ENCODE peak calls at places on chromosomes 16 and 17, in four cellular contexts. One of them, this sample, is unnamed.
A peak's percentile ranks its signal among the peaks of the same experiment; 100 is the strongest.

GRCh38 chr17:79595471-79595870 is 15.4 kb downstream of the RBFOX3 start:
- DNase-seq in A549: no peak
- DNase-seq in K562: no peak
- DNase-seq in GM12878: no peak
- DNase-seq in this sample: no peak

GRCh38 chr17:14321980-14322776 is 21.3 kb downstream of the HS3ST3B1 start:
- DNase-seq in GM12878: no peak
- DNase-seq in K562: no peak
- DNase-seq in A549: no peak
- DNase-seq in this sample: no peak

GRCh38 chr17:60601443-60602384 is 1.7 kb downstream of the PPM1D start:
- DNase-seq in A549: peak; percentile 54
- DNase-seq in GM12878: peak; percentile 40
- DNase-seq in K562: peak; percentile 33
- DNase-seq in this sample: peak; percentile 62

GRCh38 chr17:42997390-42997983 is 732 bp upstream of the RPL27 start:
- DNase-seq in K562: no peak
- DNase-seq in GM12878: no peak
- DNase-seq in A549: no peak
- DNase-seq in this sample: no peak

GRCh38 chr16:1920727-1921155 is 2.5 kb upstream of the HS3ST6 start:
- DNase-seq in K562: peak; percentile 83
- DNase-seq in GM12878: no peak
- DNase-seq in A549: no peak
- DNase-seq in this sample: peak; percentile 70

GRCh38 chr16:89261691-89262563 is 44.4 kb downstream of the ZNF778 start:
- DNase-seq in K562: no peak
- DNase-seq in A549: no peak
- DNase-seq in GM12878: no peak
- DNase-seq in this sample: no peak

GRCh38 chr17:70345061-70345460 is 175.7 kb downstream of the KCNJ2 start:
- DNase-seq in A549: no peak
- DNase-seq in K562: no peak
- DNase-seq in GM12878: no peak
- DNase-seq in this sample: no peak

GRCh38 chr17:74545456-74546230 is at the start of gene CD300C:
- DNase-seq in A549: no peak
- DNase-seq in GM12878: no peak
- DNase-seq in K562: no peak
- DNase-seq in this sample: peak; percentile 91

GRCh38 chr16:68844211-68844564 is 857 bp downstream of the TANGO6 start:
- DNase-seq in K562: no peak
- DNase-seq in A549: peak; percentile 25
- DNase-seq in GM12878: peak; percentile 1
- DNase-seq in this sample: no peak

GRCh38 chr17:181213-182163 is at the start of gene DOC2B:
- DNase-seq in GM12878: no peak
- DNase-seq in A549: peak; percentile 80
- DNase-seq in K562: no peak
- DNase-seq in this sample: no peak

GRCh38 chr17:16294560-16294959 is 58.7 kb downstream of the CENPV start:
- DNase-seq in GM12878: no peak
- DNase-seq in A549: no peak
- DNase-seq in K562: no peak
- DNase-seq in this sample: no peak

GRCh38 chr17:40086150-40087044 is 14.0 kb downstream of the NR1D1 start:
- DNase-seq in GM12878: no peak
- DNase-seq in A549: peak; percentile 85
- DNase-seq in K562: peak; percentile 89
- DNase-seq in this sample: peak; percentile 62

GRCh38 chr17:43755389-43755875 is 3.2 kb downstream of the SOST start:
- DNase-seq in K562: no peak
- DNase-seq in GM12878: no peak
- DNase-seq in A549: no peak
- DNase-seq in this sample: no peak

GRCh38 chr16:48335961-48336360 is 49.3 kb downstream of the SIAH1 start:
- DNase-seq in A549: no peak
- DNase-seq in K562: no peak
- DNase-seq in GM12878: no peak
- DNase-seq in this sample: no peak

GRCh38 chr16:19130852-19131808 is 17.4 kb downstream of the ITPRIPL2 start:
- DNase-seq in A549: no peak
- DNase-seq in K562: no peak
- DNase-seq in GM12878: no peak
- DNase-seq in this sample: peak; percentile 87

GRCh38 chr17:77266891-77267341 is 126.1 kb downstream of the SEC14L1 start:
- DNase-seq in A549: no peak
- DNase-seq in K562: peak; percentile 59
- DNase-seq in GM12878: no peak
- DNase-seq in this sample: peak; percentile 55

GRCh38 chr17:10879110-10879509 is 41.2 kb upstream of the PIRT start:
- DNase-seq in A549: no peak
- DNase-seq in K562: peak; percentile 4
- DNase-seq in GM12878: no peak
- DNase-seq in this sample: peak; percentile 55

GRCh38 chr17:17750881-17751280 is 69.6 kb downstream of the RAI1 start:
- DNase-seq in GM12878: peak; percentile 47
- DNase-seq in A549: no peak
- DNase-seq in K562: no peak
- DNase-seq in this sample: peak; percentile 85

GRCh38 chr16:57483725-57484514 is 2.4 kb downstream of the DOK4 start:
- DNase-seq in A549: no peak
- DNase-seq in K562: peak; percentile 44
- DNase-seq in GM12878: no peak
- DNase-seq in this sample: no peak

GRCh38 chr16:57484515-57485005 is 1.7 kb downstream of the DOK4 start:
- DNase-seq in GM12878: no peak
- DNase-seq in K562: no peak
- DNase-seq in A549: no peak
- DNase-seq in this sample: no peak

GRCh38 chr16:57485916-57486857 is at the start of gene DOK4:
- DNase-seq in GM12878: no peak
- DNase-seq in A549: peak; percentile 89
- DNase-seq in K562: peak; percentile 97
- DNase-seq in this sample: peak; percentile 88

GRCh38 chr16:57486858-57487834 is 853 bp upstream of the DOK4 start:
- DNase-seq in GM12878: no peak
- DNase-seq in K562: no peak
- DNase-seq in A549: no peak
- DNase-seq in this sample: no peak

GRCh38 chr16:57485091-57485915 is 990 bp downstream of the DOK4 start:
- DNase-seq in GM12878: no peak
- DNase-seq in K562: no peak
- DNase-seq in A549: no peak
- DNase-seq in this sample: no peak
- TF ChIP-seq POLR2A in GM12878: no peak
- TF ChIP-seq POLR2A in K562: no peak
- TF ChIP-seq POLR2A in A549: no peak
- TF ChIP-seq POLR2A in this sample: no peak

GRCh38 chr17:54982399-54982798 is 13.8 kb downstream of the STXBP4 start:
- DNase-seq in K562: no peak
- DNase-seq in A549: no peak
- DNase-seq in GM12878: no peak
- DNase-seq in this sample: no peak

GRCh38 chr17:54983260-54983659 is 14.7 kb downstream of the STXBP4 start:
- DNase-seq in K562: no peak
- DNase-seq in A549: no peak
- DNase-seq in GM12878: no peak
- DNase-seq in this sample: no peak

GRCh38 chr17:54977744-54978143 is 9.2 kb downstream of the STXBP4 start:
- DNase-seq in A549: no peak
- DNase-seq in GM12878: no peak
- DNase-seq in K562: no peak
- DNase-seq in this sample: no peak

GRCh38 chr17:54979657-54980056 is 11.1 kb downstream of the STXBP4 start:
- DNase-seq in GM12878: no peak
- DNase-seq in A549: no peak
- DNase-seq in K562: no peak
- DNase-seq in this sample: no peak

GRCh38 chr17:54980372-54980771 is 11.8 kb downstream of the STXBP4 start:
- DNase-seq in GM12878: no peak
- DNase-seq in K562: no peak
- DNase-seq in A549: no peak
- DNase-seq in this sample: no peak
- TF ChIP-seq MYC in GM12878: no peak
- TF ChIP-seq MYC in K562: no peak
- TF ChIP-seq MYC in A549: no peak
- TF ChIP-seq MYC in this sample: no peak

DNA sequence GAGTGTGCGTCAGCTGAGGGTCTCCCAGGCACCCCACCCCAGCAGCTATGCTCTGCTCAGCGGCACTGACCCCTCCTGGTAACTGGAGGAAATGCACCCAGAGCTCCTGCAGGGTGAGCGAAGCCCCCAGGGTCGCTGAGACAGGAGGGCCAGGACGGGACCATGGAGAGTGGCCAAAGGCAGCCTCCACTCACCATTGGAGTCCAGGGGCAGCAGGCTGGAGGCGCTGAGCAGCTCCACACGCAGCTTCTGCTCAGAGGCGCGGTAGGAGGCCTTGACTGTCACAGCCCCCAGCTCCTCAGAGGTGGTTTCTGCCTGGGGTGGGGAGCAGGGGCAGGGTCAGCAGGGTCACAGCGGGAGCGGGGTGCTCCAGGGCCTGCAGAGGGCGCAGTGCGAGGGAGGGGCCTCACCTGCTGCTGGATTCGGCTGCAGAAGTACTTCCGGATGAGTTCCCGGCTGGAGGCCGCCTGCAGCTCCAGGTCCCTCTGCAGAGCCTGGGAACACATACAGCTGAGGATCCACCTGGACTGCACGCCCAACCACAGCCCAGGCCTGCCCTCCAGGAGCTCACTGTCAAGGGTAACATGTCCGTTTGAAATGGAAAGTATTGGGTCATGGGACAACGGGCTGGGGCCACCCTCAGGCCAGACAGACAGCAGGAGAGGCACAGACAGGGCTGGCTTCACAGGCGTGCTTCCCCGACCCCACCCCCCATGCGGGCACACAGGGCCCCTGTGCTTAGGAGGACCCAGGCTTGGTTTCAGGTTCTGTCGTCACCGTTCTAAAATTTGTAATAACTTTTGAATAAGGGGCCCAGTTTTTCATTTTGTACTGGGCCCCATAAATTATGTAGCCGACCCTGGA is 13.8 kb downstream of the UNC13D start:
- DNase-seq in K562: no peak
- DNase-seq in GM12878: no peak
- DNase-seq in A549: peak; percentile 47
- DNase-seq in this sample: no peak
- TF ChIP-seq MAX in K562: no peak
- TF ChIP-seq MAX in GM12878: no peak
- TF ChIP-seq MAX in A549: no peak
- TF ChIP-seq MAX in this sample: no peak

DNA sequence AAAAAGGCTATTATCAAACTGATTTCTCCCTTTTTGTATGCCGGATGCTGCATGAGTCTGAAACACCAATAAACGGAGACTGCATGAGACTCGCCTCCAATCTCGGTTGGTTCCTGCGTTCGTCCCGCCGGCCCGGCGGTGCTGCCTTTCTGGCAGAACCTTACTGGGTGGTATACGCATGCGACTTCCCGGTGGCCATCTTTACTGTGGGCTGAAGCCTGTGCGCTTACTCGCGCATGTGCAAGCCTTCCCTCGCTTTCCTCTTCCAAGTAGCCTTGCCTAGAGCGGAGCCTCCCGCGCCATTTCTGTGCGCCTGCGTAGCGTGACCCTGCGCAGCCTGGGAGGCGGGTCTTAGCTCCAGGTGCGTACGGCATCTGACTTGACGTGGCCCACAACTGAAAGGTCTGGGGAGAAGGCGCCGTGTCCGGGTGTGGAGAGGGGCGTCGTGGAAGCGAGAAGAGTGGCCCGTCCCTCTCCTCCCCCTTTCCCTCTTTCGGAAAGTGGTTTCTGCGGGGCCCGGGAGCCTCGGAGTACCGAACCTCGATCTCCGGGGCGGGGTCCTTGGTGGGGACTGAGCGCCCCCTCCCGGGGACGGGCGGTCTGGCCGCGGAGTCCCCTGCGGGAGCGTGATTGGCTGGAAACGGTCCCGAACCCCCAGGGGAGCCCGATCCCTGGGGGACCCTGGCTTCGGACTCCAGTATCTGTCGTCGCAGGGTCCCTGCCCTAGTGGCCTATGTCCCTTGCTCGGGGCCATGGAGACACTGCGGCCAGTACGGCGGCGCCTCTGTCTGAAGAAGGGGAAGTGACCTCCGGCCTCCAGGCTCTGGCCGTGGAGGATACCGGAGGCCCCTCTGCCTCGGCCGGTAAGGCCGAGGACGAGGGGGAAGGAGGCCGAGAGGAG is at the start of gene PAGR1:
- DNase-seq in K562: peak; percentile 91
- DNase-seq in GM12878: peak; percentile 100
- DNase-seq in A549: peak; percentile 95
- DNase-seq in this sample: peak; percentile 99
- TF ChIP-seq POLR2A in K562: peak; percentile 89
- TF ChIP-seq POLR2A in GM12878: peak; percentile 95
- TF ChIP-seq POLR2A in A549: peak; percentile 88
- TF ChIP-seq POLR2A in this sample: peak; percentile 77

GRCh38 chr16:65698943-65699342 is 577.1 kb upstream of the CDH11 start:
- DNase-seq in A549: no peak
- DNase-seq in K562: no peak
- DNase-seq in GM12878: no peak
- DNase-seq in this sample: no peak
- TF ChIP-seq MYC in A549: no peak
- TF ChIP-seq MYC in K562: no peak
- TF ChIP-seq MYC in GM12878: no peak
- TF ChIP-seq MYC in this sample: no peak

GRCh38 chr17:68565656-68566055 is 35.5 kb downstream of the FAM20A start:
- DNase-seq in K562: no peak
- DNase-seq in A549: no peak
- DNase-seq in GM12878: no peak
- DNase-seq in this sample: no peak
- TF ChIP-seq MAX in K562: no peak
- TF ChIP-seq MAX in A549: no peak
- TF ChIP-seq MAX in GM12878: no peak
- TF ChIP-seq MAX in this sample: no peak

DNA sequence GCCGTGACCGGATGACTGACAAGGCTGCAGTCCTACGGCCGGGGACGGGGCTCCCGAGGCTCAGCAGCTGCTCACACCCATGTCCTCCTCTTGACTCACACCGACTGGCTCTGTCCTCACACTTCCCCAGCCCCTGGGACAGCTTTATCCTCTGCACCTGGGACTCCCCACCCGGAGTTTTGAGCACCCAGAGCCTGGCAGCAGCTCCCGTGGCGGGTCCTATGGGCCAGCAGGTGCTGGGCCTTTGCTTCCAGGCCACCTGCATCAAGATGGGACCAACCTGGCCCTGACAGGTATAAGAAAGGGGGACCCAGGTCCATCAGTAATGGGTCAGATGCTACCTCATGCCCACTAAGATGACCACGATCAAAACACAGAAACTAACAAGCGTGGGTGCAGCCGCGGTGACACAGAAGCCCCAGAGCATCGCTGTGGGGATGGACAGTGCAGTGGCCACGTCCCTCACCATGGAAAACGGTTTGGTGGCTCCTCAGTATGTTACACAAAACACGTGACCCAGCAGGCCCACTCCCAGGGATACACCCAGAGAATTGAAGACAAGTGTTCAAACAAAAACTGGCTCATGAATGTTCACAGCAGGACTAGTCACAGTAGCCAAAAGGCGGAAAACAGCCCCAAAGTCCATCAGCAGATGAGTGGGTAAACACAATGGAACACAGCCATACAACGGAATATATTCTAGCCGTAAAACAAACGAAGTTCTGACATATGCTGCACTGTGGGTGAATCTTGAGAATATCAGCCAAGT is 3.3 kb upstream of the NOTUM start:
- DNase-seq in K562: no peak
- DNase-seq in A549: no peak
- DNase-seq in GM12878: no peak
- DNase-seq in this sample: no peak
- TF ChIP-seq POLR2A in K562: no peak
- TF ChIP-seq POLR2A in A549: no peak
- TF ChIP-seq POLR2A in GM12878: no peak
- TF ChIP-seq POLR2A in this sample: no peak